ENCODE peak calls at places on chromosomes 12 and 14, in eight cellular contexts. One of them, this sample, is unnamed.
A peak's percentile ranks its signal among the peaks of the same experiment; 100 is the strongest.

GRCh38 chr14:102949062-102949800 is 26.8 kb downstream of the AMN start:
- DNase-seq in non-pigmented ciliary epithelial cell: no peak
- DNase-seq in left cardiac atrium: no peak
- DNase-seq in AG04450: no peak
- DNase-seq in Kasumi-1: peak; percentile 52
- DNase-seq in stimulated activated CD8-positive, alpha-beta memory T cell treated with anti-CD3 and anti-CD28 coated beads, Interleukin-15, amount 100 ng/mL, for 4 hours: no peak
- DNase-seq in GM03348: peak; percentile 35
- DNase-seq in ovary: no peak
- DNase-seq in this sample: peak; percentile 11

GRCh38 chr12:14410841-14411569 is 45.5 kb downstream of the ATF7IP start:
- DNase-seq in non-pigmented ciliary epithelial cell: no peak
- DNase-seq in left cardiac atrium: no peak
- DNase-seq in AG04450: no peak
- DNase-seq in Kasumi-1: no peak
- DNase-seq in stimulated activated CD8-positive, alpha-beta memory T cell treated with anti-CD3 and anti-CD28 coated beads, Interleukin-15, amount 100 ng/mL, for 4 hours: no peak
- DNase-seq in GM03348: no peak
- DNase-seq in ovary: no peak
- DNase-seq in this sample: no peak

GRCh38 chr14:45531022-45531421 is 278.0 kb upstream of the MIS18BP1 start:
- DNase-seq in non-pigmented ciliary epithelial cell: no peak
- DNase-seq in left cardiac atrium: no peak
- DNase-seq in AG04450: no peak
- DNase-seq in Kasumi-1: no peak
- DNase-seq in stimulated activated CD8-positive, alpha-beta memory T cell treated with anti-CD3 and anti-CD28 coated beads, Interleukin-15, amount 100 ng/mL, for 4 hours: no peak
- DNase-seq in GM03348: no peak
- DNase-seq in ovary: no peak
- DNase-seq in this sample: no peak

GRCh38 chr12:115752913-115753726 is 524.4 kb downstream of the MED13L start:
- DNase-seq in non-pigmented ciliary epithelial cell: peak; percentile 17
- DNase-seq in left cardiac atrium: peak; percentile 24
- DNase-seq in AG04450: peak; percentile 48
- DNase-seq in Kasumi-1: peak; percentile 35
- DNase-seq in stimulated activated CD8-positive, alpha-beta memory T cell treated with anti-CD3 and anti-CD28 coated beads, Interleukin-15, amount 100 ng/mL, for 4 hours: no peak
- DNase-seq in GM03348: peak; percentile 79
- DNase-seq in ovary: peak; percentile 21
- DNase-seq in this sample: peak; percentile 72

GRCh38 chr14:105421723-105422615 is 2.3 kb downstream of the MTA1 start:
- DNase-seq in non-pigmented ciliary epithelial cell: no peak
- DNase-seq in left cardiac atrium: peak; percentile 21
- DNase-seq in AG04450: no peak
- DNase-seq in Kasumi-1: no peak
- DNase-seq in stimulated activated CD8-positive, alpha-beta memory T cell treated with anti-CD3 and anti-CD28 coated beads, Interleukin-15, amount 100 ng/mL, for 4 hours: no peak
- DNase-seq in GM03348: no peak
- DNase-seq in ovary: no peak
- DNase-seq in this sample: no peak

GRCh38 chr12:153080-153746 is 60.7 kb downstream of the SLC6A12 start:
- DNase-seq in non-pigmented ciliary epithelial cell: no peak
- DNase-seq in left cardiac atrium: peak; percentile 50
- DNase-seq in AG04450: no peak
- DNase-seq in Kasumi-1: peak; percentile 65
- DNase-seq in stimulated activated CD8-positive, alpha-beta memory T cell treated with anti-CD3 and anti-CD28 coated beads, Interleukin-15, amount 100 ng/mL, for 4 hours: peak; percentile 7
- DNase-seq in GM03348: peak; percentile 67
- DNase-seq in ovary: no peak
- DNase-seq in this sample: peak; percentile 69

GRCh38 chr12:26334621-26335124 is 139.3 kb downstream of the SSPN start:
- DNase-seq in non-pigmented ciliary epithelial cell: no peak
- DNase-seq in left cardiac atrium: no peak
- DNase-seq in AG04450: no peak
- DNase-seq in Kasumi-1: no peak
- DNase-seq in stimulated activated CD8-positive, alpha-beta memory T cell treated with anti-CD3 and anti-CD28 coated beads, Interleukin-15, amount 100 ng/mL, for 4 hours: no peak
- DNase-seq in GM03348: no peak
- DNase-seq in ovary: no peak
- DNase-seq in this sample: no peak

GRCh38 chr12:130981156-130981789 is 27.6 kb downstream of the ADGRD1 start:
- DNase-seq in non-pigmented ciliary epithelial cell: no peak
- DNase-seq in left cardiac atrium: no peak
- DNase-seq in AG04450: no peak
- DNase-seq in Kasumi-1: no peak
- DNase-seq in stimulated activated CD8-positive, alpha-beta memory T cell treated with anti-CD3 and anti-CD28 coated beads, Interleukin-15, amount 100 ng/mL, for 4 hours: no peak
- DNase-seq in GM03348: no peak
- DNase-seq in ovary: no peak
- DNase-seq in this sample: no peak

GRCh38 chr12:104219908-104220404 is 4.4 kb downstream of the TXNRD1 start:
- DNase-seq in non-pigmented ciliary epithelial cell: peak; percentile 47
- DNase-seq in left cardiac atrium: no peak
- DNase-seq in AG04450: no peak
- DNase-seq in Kasumi-1: peak; percentile 52
- DNase-seq in stimulated activated CD8-positive, alpha-beta memory T cell treated with anti-CD3 and anti-CD28 coated beads, Interleukin-15, amount 100 ng/mL, for 4 hours: no peak
- DNase-seq in GM03348: peak; percentile 53
- DNase-seq in ovary: no peak
- DNase-seq in this sample: peak; percentile 88

GRCh38 chr12:94173660-94174265 is 25.4 kb downstream of the PLXNC1 start:
- DNase-seq in non-pigmented ciliary epithelial cell: no peak
- DNase-seq in left cardiac atrium: no peak
- DNase-seq in AG04450: no peak
- DNase-seq in Kasumi-1: peak; percentile 12
- DNase-seq in stimulated activated CD8-positive, alpha-beta memory T cell treated with anti-CD3 and anti-CD28 coated beads, Interleukin-15, amount 100 ng/mL, for 4 hours: no peak
- DNase-seq in GM03348: no peak
- DNase-seq in ovary: no peak
- DNase-seq in this sample: no peak